ENCODE peak calls at places on chromosome 5, in eight cellular contexts. G is nephron progenitor cell; M is DMS53; I is stimulated activated CD4-positive, alpha-beta T cell treated with anti-CD3 and anti-CD28 coated beads, TNF-alpha, amount 100 ng/mL, for 4 hours; L is occipital lobe; W is astrocyte of the hippocampus; F is cardiac muscle cell; H is amniotic stem cell. Q is an unnamed sample.

GRCh38 chr5:60856059-60856458 is 12.0 kb upstream of the ELOVL7 start:
- DNase-seq in G (no peak), M (no peak), I (no peak), L (no peak), W (no peak), F (no peak), H (no peak), Q (no peak)

GRCh38 chr5:59264641-59265245 is 628.8 kb downstream of the PDE4D start:
- DNase-seq in G (no peak), M (no peak), I (no peak), L (no peak), W (peak; percentile 6), F (peak; percentile 27), H (no peak), Q (no peak)

GRCh38 chr5:1763548-1763911 is 36.1 kb downstream of the MRPL36 start:
- DNase-seq in G (peak; percentile 61), M (peak; percentile 68), I (no peak), L (no peak), W (peak; percentile 80), F (peak; percentile 77), H (peak; percentile 9), Q (no peak)

GRCh38 chr5:113495402-113495801 is 7.1 kb upstream of the MCC start:
- DNase-seq in G (no peak), M (peak; percentile 48), I (no peak), L (no peak), W (peak; percentile 16), F (no peak), H (no peak), Q (no peak)

GRCh38 chr5:35924950-35925722 is 13.3 kb downstream of the CAPSL start:
- DNase-seq in G (peak; percentile 73), M (peak; percentile 89), I (peak; percentile 81), L (peak; percentile 46), W (peak; percentile 82), F (peak; percentile 74), H (peak; percentile 55), Q (peak; percentile 69)

GRCh38 chr5:9361835-9362234 is 184.0 kb downstream of the SEMA5A start:
- DNase-seq in G (peak; percentile 66), M (peak; percentile 60), I (peak; percentile 4), L (no peak), W (no peak), F (peak; percentile 86), H (no peak), Q (no peak)

GRCh38 chr5:133389066-133389590 is 223.2 kb downstream of the FSTL4 start:
- DNase-seq in G (no peak), M (no peak), I (no peak), L (no peak), W (no peak), F (no peak), H (no peak), Q (no peak)

GRCh38 chr5:173041881-173042481 is 14.2 kb upstream of the CREBRF start:
- DNase-seq in G (no peak), M (no peak), I (no peak), L (no peak), W (no peak), F (no peak), H (no peak), Q (no peak)

GRCh38 chr5:120329095-120329494 is 135.0 kb upstream of the PRR16 start:
- DNase-seq in G (no peak), M (no peak), I (no peak), L (no peak), W (no peak), F (no peak), H (no peak), Q (no peak)

GRCh38 chr5:18483386-18483785 is 849.1 kb downstream of the TAF11L14 start:
- DNase-seq in G (no peak), M (peak; percentile 75), I (no peak), L (no peak), W (peak; percentile 1), F (no peak), H (no peak), Q (no peak)

GRCh38 chr5:127358782-127359181 is 68.2 kb downstream of the MEGF10 start:
- DNase-seq in G (no peak), M (no peak), I (no peak), L (no peak), W (no peak), F (no peak), H (no peak), Q (no peak)

GRCh38 chr5:57176350-57176857 is 2.5 kb downstream of the GPBP1 start:
- DNase-seq in G (no peak), M (peak; percentile 44), I (no peak), L (no peak), W (peak; percentile 40), F (no peak), H (peak; percentile 39), Q (no peak)

GRCh38 chr5:149181702-149182101 is 40.4 kb downstream of the ABLIM3 start:
- DNase-seq in G (no peak), M (no peak), I (no peak), L (no peak), W (no peak), F (no peak), H (no peak), Q (no peak)

GRCh38 chr5:136080483-136081180 is 51.8 kb downstream of the TGFBI start:
- DNase-seq in G (peak; percentile 36), M (peak; percentile 27), I (peak; percentile 43), L (peak; percentile 23), W (peak; percentile 93), F (peak; percentile 86), H (peak; percentile 90), Q (no peak)

GRCh38 chr5:131164161-131164930 is 710 bp downstream of the HINT1 start:
- DNase-seq in G (peak; percentile 79), M (peak; percentile 79), I (peak; percentile 55), L (peak; percentile 52), W (peak; percentile 89), F (peak; percentile 69), H (peak; percentile 68), Q (peak; percentile 42)

GRCh38 chr5:115461506-115462290 is 82.9 kb downstream of the FEM1C start:
- DNase-seq in G (no peak), M (peak; percentile 23), I (no peak), L (no peak), W (peak; percentile 67), F (no peak), H (peak; percentile 34), Q (no peak)

GRCh38 chr5:68074633-68075032 is 140.9 kb upstream of the PIK3R1 start:
- DNase-seq in G (no peak), M (no peak), I (no peak), L (no peak), W (no peak), F (no peak), H (no peak), Q (no peak)

GRCh38 chr5:107652839-107653607 is 17.7 kb downstream of the EFNA5 start:
- DNase-seq in G (no peak), M (peak; percentile 4), I (no peak), L (no peak), W (peak; percentile 36), F (no peak), H (no peak), Q (no peak)

GRCh38 chr5:150302301-150303069 is at the start of gene ARSI:
- DNase-seq in G (peak; percentile 70), M (peak; percentile 40), I (no peak), L (no peak), W (peak; percentile 71), F (peak; percentile 52), H (no peak), Q (no peak)

GRCh38 chr5:93831449-93831848 is 90.0 kb upstream of the POU5F2 start:
- DNase-seq in G (no peak), M (no peak), I (no peak), L (no peak), W (peak; percentile 63), F (no peak), H (peak; percentile 81), Q (no peak)

GRCh38 chr5:95900383-95900958 is 61.2 kb downstream of the ELL2 start:
- DNase-seq in G (no peak), M (no peak), I (no peak), L (peak; percentile 44), W (peak; percentile 76), F (peak; percentile 47), H (no peak), Q (no peak)